ENCODE peak calls at places on chromosomes 1 and 21, in nine cellular contexts. C, D, S, W, B, X, U, J and A are unnamed samples. For H3K36me3, the result is how much of the 10 kb centered on the place peaks cover.

GRCh38 chr1:67668660-67669059 is 16.3 kb upstream of the GADD45A start:
- DNase-seq in C (no peak), D (no peak), S (peak), W (no peak), B (no peak), X (no peak), U (no peak), J (no peak), A (no peak)

GRCh38 chr1:235527196-235527814 is 23.1 kb upstream of the B3GALNT2 start:
- DNase-seq in C (peak), D (no peak), S (no peak), W (no peak), B (no peak), X (no peak), U (peak), J (peak), A (no peak)

GRCh38 chr1:33255347-33256311 is 663 bp upstream of the ZNF362 start:
- DNase-seq in C (peak), D (peak), S (peak), W (peak), B (peak), X (peak), U (peak), J (peak), A (peak)

GRCh38 chr1:76239470-76239918 is 164.9 kb downstream of the ST6GALNAC3 start:
- DNase-seq in C (no peak), D (no peak), S (no peak), W (no peak), B (no peak), X (no peak), U (peak), J (peak), A (no peak)

GRCh38 chr1:236489710-236490377 is 33.9 kb upstream of the LGALS8 start:
- DNase-seq in C (peak), D (peak), S (no peak), W (peak), B (peak), X (peak), U (peak), J (peak), A (peak)

GRCh38 chr1:55448261-55448660 is 233.1 kb upstream of the USP24 start:
- DNase-seq in C (peak), D (no peak), S (no peak), W (no peak), B (peak), X (peak), U (no peak), J (no peak), A (no peak)

GRCh38 chr1:228697209-228698016 is 37.9 kb upstream of the RHOU start:
- DNase-seq in C (peak), D (no peak), S (peak), W (no peak), B (peak), X (peak), U (no peak), J (no peak), A (no peak)

GRCh38 chr21:41966341-41966833 is 12.6 kb upstream of the C2CD2 start:
- DNase-seq in C (no peak), D (no peak), S (peak), W (no peak), B (peak), X (peak), U (no peak), J (no peak), A (no peak)

GRCh38 chr1:29415156-29415830 is 179.0 kb downstream of the PTPRU start:
- DNase-seq in C (no peak), D (peak), S (no peak), W (peak), B (no peak), X (peak), U (peak), J (peak), A (peak)

GRCh38 chr1:53319296-53320101 is 8.4 kb downstream of the LRP8 start:
- DNase-seq in C (no peak), D (no peak), S (no peak), W (no peak), B (no peak), X (no peak), U (no peak), J (no peak), A (no peak)

GRCh38 chr1:29793101-29793546 is 556.8 kb downstream of the PTPRU start:
- DNase-seq in C (peak), D (peak), S (peak), W (peak), B (peak), X (peak), U (peak), J (peak), A (peak)

GRCh38 chr1:119859647-119860046 is 36.7 kb downstream of the ADAM30 start:
- DNase-seq in C (peak), D (no peak), S (no peak), W (no peak), B (peak), X (peak), U (no peak), J (no peak), A (no peak)

GRCh38 chr21:15362458-15362857 is 297.7 kb upstream of the NRIP1 start:
- DNase-seq in C (no peak), D (no peak), S (no peak), W (no peak), B (no peak), X (no peak), U (no peak), J (no peak), A (no peak)

GRCh38 chr1:164853146-164853545 is 294.2 kb downstream of the PBX1 start:
- DNase-seq in C (no peak), D (no peak), S (no peak), W (no peak), B (no peak), X (no peak), U (no peak), J (no peak), A (no peak)

GRCh38 chr21:38819051-38819718 is 13.5 kb downstream of the ETS2 start:
- DNase-seq in C (no peak), D (no peak), S (peak), W (no peak), B (no peak), X (no peak), U (no peak), J (peak), A (no peak)

GRCh38 chr1:109198043-109198695 is 15.5 kb upstream of the SARS1 start:
- DNase-seq in C (peak), D (no peak), S (no peak), W (no peak), B (peak), X (peak), U (no peak), J (no peak), A (no peak)

GRCh38 chr1:159790237-159790917 is 9.6 kb downstream of the DUSP23 start:
- DNase-seq in C (peak), D (peak), S (no peak), W (peak), B (peak), X (peak), U (peak), J (peak), A (peak)

GRCh38 chr1:232880354-232880753 is 70.1 kb upstream of the NTPCR start:
- DNase-seq in C (peak), D (peak), S (peak), W (peak), B (peak), X (peak), U (peak), J (peak), A (peak)

GRCh38 chr21:27423073-27423472 is 456.2 kb upstream of the ADAMTS5 start:
- DNase-seq in C (peak), D (no peak), S (no peak), W (no peak), B (peak), X (peak), U (peak), J (no peak), A (no peak)

GRCh38 chr1:109910963-109911798 is 532 bp downstream of the CSF1 start:
- DNase-seq in C (no peak), D (peak), S (no peak), W (no peak), B (peak), X (no peak), U (peak), J (peak), A (no peak)

GRCh38 chr1:55215194-55216021 is at the start of gene USP24:
- DNase-seq in C (peak), D (peak), S (peak), W (peak), B (peak), X (peak), U (peak), J (peak), A (peak)

GRCh38 chr1:116379674-116380498 is 6.8 kb downstream of the ATP1A1 start:
- DNase-seq in C (no peak), D (no peak), S (peak), W (no peak), B (no peak), X (no peak), U (peak), J (peak), A (no peak)

GRCh38 chr1:96513136-96513535 is 208.4 kb upstream of the PTBP2 start:
- DNase-seq in C (no peak), D (no peak), S (no peak), W (no peak), B (no peak), X (no peak), U (no peak), J (no peak), A (no peak)

GRCh38 chr1:204079608-204079999 is 6.7 kb downstream of the SOX13 start:
- DNase-seq in C (no peak), D (no peak), S (no peak), W (no peak), B (no peak), X (no peak), U (peak), J (peak), A (no peak)

GRCh38 chr21:41229527-41230248 is 61.7 kb downstream of the BACE2 start:
- DNase-seq in C (no peak), D (no peak), S (no peak), W (no peak), B (no peak), X (no peak), U (no peak), J (no peak), A (no peak)

DNA sequence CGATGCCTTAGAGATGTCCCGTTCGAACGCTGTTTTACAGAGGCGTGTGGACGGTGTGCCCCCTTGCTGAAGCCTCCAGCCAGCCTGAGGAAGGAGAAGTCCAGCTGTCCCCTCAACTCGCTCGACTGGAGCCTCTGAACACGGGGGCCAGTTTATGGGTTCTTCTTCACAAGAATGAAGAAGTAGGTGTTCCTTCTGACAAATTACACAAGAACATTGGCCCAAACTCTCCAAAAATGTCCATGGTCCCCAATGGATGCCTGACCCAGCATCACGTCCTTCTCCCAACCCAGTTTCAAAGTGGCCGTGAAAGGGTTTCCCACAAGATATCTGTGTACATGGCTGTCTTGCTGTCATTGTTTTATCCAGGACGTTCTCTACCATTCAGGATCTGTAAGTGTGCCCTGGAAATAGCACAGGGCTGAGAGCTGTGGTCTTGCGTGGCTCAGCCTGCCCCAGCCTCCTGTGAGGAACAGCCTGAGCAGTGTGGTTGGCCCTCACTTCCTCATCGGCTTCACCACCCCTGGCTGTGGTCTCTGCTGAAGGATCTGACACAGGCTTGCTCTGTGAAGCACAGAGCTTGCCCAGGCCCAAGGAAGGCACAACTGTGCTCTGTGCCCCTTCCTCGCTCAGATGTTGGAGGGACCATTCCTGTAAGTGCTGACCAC is 1.0 kb upstream of the S100B start:
- DNase-seq in C (no peak), D (no peak), S (no peak), W (no peak), B (no peak), X (no peak), U (no peak), J (peak), A (peak)
- H3K9ac ChIP-seq in C (no peak), D (no peak), S (no peak), W (no peak), B (no peak), X (no peak), U (no peak), J (no peak), A (no peak)

DNA sequence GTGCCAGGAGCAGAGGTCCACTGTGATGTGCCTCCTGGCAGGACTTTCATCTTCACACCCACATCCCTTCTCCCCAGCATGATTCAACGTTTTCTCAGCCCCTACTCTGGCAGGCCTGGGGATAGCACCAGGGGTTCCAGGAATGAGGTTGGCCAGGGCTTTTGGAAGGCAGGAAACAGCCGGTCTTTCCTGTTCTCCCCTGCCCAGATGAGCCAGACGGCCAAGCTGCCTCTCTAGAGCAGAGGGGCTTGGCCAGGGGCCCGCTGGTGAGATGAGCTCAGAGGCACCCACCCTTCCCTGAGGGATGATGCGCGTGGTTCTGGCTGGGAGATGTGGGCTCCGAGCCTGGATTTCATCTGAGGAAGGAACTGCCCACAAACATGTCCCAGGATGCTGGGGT is 4.3 kb upstream of the MFAP2 start:
- DNase-seq in C (peak), D (no peak), S (peak), W (no peak), B (peak), X (peak), U (peak), J (no peak), A (no peak)
- H3K36me3 ChIP-seq in C (under half), D (under half), S (under half), W (under half), B (under half), X (under half), U (under half), J (under half), A (under half)

GRCh38 chr1:12616709-12617373 is 1.2 kb downstream of the DHRS3 start:
- DNase-seq in C (no peak), D (peak), S (no peak), W (no peak), B (peak), X (peak), U (no peak), J (peak), A (no peak)

GRCh38 chr1:12614402-12615165 is 3.4 kb downstream of the DHRS3 start:
- DNase-seq in C (no peak), D (no peak), S (no peak), W (no peak), B (no peak), X (no peak), U (no peak), J (no peak), A (no peak)

GRCh38 chr1:12613180-12613579 is 4.8 kb downstream of the DHRS3 start:
- DNase-seq in C (no peak), D (no peak), S (no peak), W (no peak), B (no peak), X (no peak), U (no peak), J (no peak), A (no peak)

GRCh38 chr1:12615916-12616708 is 1.9 kb downstream of the DHRS3 start:
- DNase-seq in C (no peak), D (peak), S (peak), W (no peak), B (peak), X (peak), U (peak), J (peak), A (peak)

DNA sequence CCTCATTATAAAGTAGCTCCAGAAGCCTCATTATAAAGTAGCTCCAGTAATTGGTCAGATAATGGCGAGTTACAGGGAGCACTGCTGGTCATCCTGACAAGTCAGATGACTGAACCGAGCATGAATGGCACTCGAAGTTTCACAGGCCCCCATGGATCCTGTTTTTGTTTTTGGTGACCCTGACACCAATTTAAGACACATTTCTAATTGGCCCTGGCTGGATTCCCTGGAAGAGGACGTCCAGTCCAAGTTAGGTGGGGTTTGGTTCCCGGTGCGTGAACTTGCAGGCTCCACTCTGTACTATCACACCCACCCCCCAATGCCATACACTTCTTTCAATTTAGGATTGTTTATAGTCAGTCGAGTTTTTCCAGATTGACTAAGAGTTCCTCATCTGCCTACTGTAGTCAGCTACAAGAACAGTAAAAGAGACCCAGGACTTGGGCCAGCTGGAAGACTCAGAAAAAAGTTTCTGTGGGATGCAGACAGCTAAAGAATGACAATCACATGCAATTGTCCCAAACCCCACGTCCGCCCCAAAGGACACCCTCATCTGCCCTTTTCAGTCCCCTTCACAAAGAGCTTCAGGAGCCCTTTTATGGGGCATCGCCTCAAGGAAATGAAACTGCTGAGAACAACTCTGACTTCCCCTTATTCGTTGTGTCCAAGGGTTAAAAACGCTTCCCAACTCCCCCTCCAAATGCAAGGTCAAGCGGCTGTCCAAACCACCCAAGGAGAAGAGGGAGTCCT is 2.7 kb downstream of the DHRS3 start:
- DNase-seq in C (no peak), D (no peak), S (peak), W (no peak), B (peak), X (peak), U (no peak), J (peak), A (no peak)
- H3K4me3 ChIP-seq in C (peak), D (peak), S (peak), W (peak), B (peak), X (peak), U (no peak), J (peak), A (no peak)

GRCh38 chr21:35237287-35237686 is 188.2 kb upstream of the RUNX1 start:
- DNase-seq in C (no peak), D (no peak), S (no peak), W (no peak), B (no peak), X (no peak), U (no peak), J (no peak), A (no peak)

GRCh38 chr21:35236090-35236489 is 187.0 kb upstream of the RUNX1 start:
- DNase-seq in C (no peak), D (no peak), S (no peak), W (no peak), B (no peak), X (no peak), U (no peak), J (no peak), A (peak)

GRCh38 chr21:35243171-35243570 is 194.1 kb upstream of the RUNX1 start:
- DNase-seq in C (no peak), D (no peak), S (no peak), W (no peak), B (no peak), X (peak), U (no peak), J (no peak), A (no peak)

GRCh38 chr21:35238119-35238518 is 189.0 kb upstream of the RUNX1 start:
- DNase-seq in C (no peak), D (no peak), S (no peak), W (no peak), B (no peak), X (no peak), U (no peak), J (no peak), A (no peak)

GRCh38 chr21:35239811-35240219 is 190.7 kb upstream of the RUNX1 start:
- DNase-seq in C (no peak), D (peak), S (no peak), W (no peak), B (no peak), X (no peak), U (no peak), J (no peak), A (no peak)
- H3K9ac ChIP-seq in C (no peak), D (no peak), S (no peak), W (no peak), B (no peak), X (no peak), U (no peak), J (no peak), A (no peak)

GRCh38 chr1:92839442-92839841 is 7.6 kb downstream of the RPL5 start:
- DNase-seq in C (no peak), D (no peak), S (no peak), W (no peak), B (no peak), X (no peak), U (no peak), J (no peak), A (no peak)
- H3K36me3 ChIP-seq in C (under half), D (half or more), S (under half), W (half or more), B (half or more), X (half or more), U (under half), J (half or more), A (half or more)

DNA sequence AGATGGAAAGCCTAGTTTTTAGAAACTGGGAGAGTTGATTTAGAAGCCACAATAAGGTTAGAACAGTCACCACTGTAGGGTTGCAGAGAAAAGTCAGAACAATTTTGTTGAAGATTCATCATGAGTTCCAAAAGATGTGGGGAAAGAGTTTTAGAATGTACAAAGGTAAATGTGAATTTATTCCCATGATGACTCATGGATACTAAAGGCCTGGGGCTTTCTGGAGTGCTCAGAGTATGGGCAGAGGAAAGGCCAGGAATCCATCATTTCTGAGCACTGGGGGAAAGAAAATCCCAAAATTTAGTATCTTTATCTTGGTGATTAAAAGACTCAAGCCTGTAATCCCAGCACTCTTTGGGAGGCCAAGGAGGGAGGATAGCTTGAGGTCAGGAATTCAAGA is 17.8 kb downstream of the YBX1 start:
- DNase-seq in C (no peak), D (no peak), S (no peak), W (no peak), B (peak), X (peak), U (no peak), J (no peak), A (no peak)
- H3K4me3 ChIP-seq in C (no peak), D (no peak), S (no peak), W (no peak), B (no peak), X (no peak), U (no peak), J (no peak), A (no peak)

GRCh38 chr1:101262060-101262459 is 25.2 kb downstream of the S1PR1 start:
- DNase-seq in C (no peak), D (no peak), S (no peak), W (no peak), B (no peak), X (peak), U (no peak), J (no peak), A (no peak)
- H3K9ac ChIP-seq in C (no peak), D (no peak), S (no peak), W (no peak), B (no peak), X (peak), U (no peak), J (no peak), A (no peak)

GRCh38 chr1:205907794-205908193 is 35.5 kb downstream of the SLC26A9 start:
- DNase-seq in C (peak), D (peak), S (no peak), W (peak), B (peak), X (peak), U (peak), J (peak), A (no peak)
- H3K36me3 ChIP-seq in C (under half), D (under half), S (under half), W (under half), B (under half), X (under half), U (under half), J (under half), A (under half)